ENCODE peak calls at places on chromosomes 11 and 22, in nine cellular contexts. One of them, this sample, is unnamed.

GRCh38 chr11:121572581-121573059 is 119.9 kb upstream of the SORL1-AS1 start:
- DNase-seq in hypothalamus: no peak
- DNase-seq in GM18507: no peak
- DNase-seq in globus pallidus: peak; percentile 77
- DNase-seq in CD8-positive, alpha-beta memory T cell: no peak
- DNase-seq in activated T-cell treated with anti-CD3 and anti-CD28 coated beads, Interleukin-2, amount 50 U/mL, for 72 hours: no peak
- DNase-seq in NCI-H1092 treated with DMSO at 0.1 percent for 48 hours: peak; percentile 52
- DNase-seq in pulmonary artery endothelial cell: no peak
- DNase-seq in NCI-H510A treated with DMSO at 0.1 percent for 48 hours: no peak
- DNase-seq in this sample: no peak

GRCh38 chr11:14623036-14623435 is 20.6 kb upstream of the PDE3B start:
- DNase-seq in hypothalamus: no peak
- DNase-seq in GM18507: no peak
- DNase-seq in globus pallidus: no peak
- DNase-seq in CD8-positive, alpha-beta memory T cell: no peak
- DNase-seq in activated T-cell treated with anti-CD3 and anti-CD28 coated beads, Interleukin-2, amount 50 U/mL, for 72 hours: no peak
- DNase-seq in NCI-H1092 treated with DMSO at 0.1 percent for 48 hours: no peak
- DNase-seq in pulmonary artery endothelial cell: no peak
- DNase-seq in NCI-H510A treated with DMSO at 0.1 percent for 48 hours: no peak
- DNase-seq in this sample: no peak

GRCh38 chr11:2769409-2769778 is 69.6 kb upstream of the KCNQ1OT1 start:
- DNase-seq in hypothalamus: no peak
- DNase-seq in GM18507: no peak
- DNase-seq in globus pallidus: no peak
- DNase-seq in CD8-positive, alpha-beta memory T cell: no peak
- DNase-seq in activated T-cell treated with anti-CD3 and anti-CD28 coated beads, Interleukin-2, amount 50 U/mL, for 72 hours: no peak
- DNase-seq in NCI-H1092 treated with DMSO at 0.1 percent for 48 hours: no peak
- DNase-seq in pulmonary artery endothelial cell: no peak
- DNase-seq in NCI-H510A treated with DMSO at 0.1 percent for 48 hours: no peak
- DNase-seq in this sample: no peak

GRCh38 chr11:7936615-7937014 is 4.9 kb downstream of the OR10A3 start:
- DNase-seq in hypothalamus: no peak
- DNase-seq in GM18507: no peak
- DNase-seq in globus pallidus: no peak
- DNase-seq in CD8-positive, alpha-beta memory T cell: no peak
- DNase-seq in activated T-cell treated with anti-CD3 and anti-CD28 coated beads, Interleukin-2, amount 50 U/mL, for 72 hours: no peak
- DNase-seq in NCI-H1092 treated with DMSO at 0.1 percent for 48 hours: no peak
- DNase-seq in pulmonary artery endothelial cell: no peak
- DNase-seq in NCI-H510A treated with DMSO at 0.1 percent for 48 hours: no peak
- DNase-seq in this sample: no peak

GRCh38 chr22:22125028-22125578 is 119.5 kb upstream of the VPREB1 start:
- DNase-seq in hypothalamus: no peak
- DNase-seq in GM18507: no peak
- DNase-seq in globus pallidus: no peak
- DNase-seq in CD8-positive, alpha-beta memory T cell: no peak
- DNase-seq in activated T-cell treated with anti-CD3 and anti-CD28 coated beads, Interleukin-2, amount 50 U/mL, for 72 hours: no peak
- DNase-seq in NCI-H1092 treated with DMSO at 0.1 percent for 48 hours: no peak
- DNase-seq in pulmonary artery endothelial cell: no peak
- DNase-seq in NCI-H510A treated with DMSO at 0.1 percent for 48 hours: no peak
- DNase-seq in this sample: no peak

GRCh38 chr11:18567081-18567480 is 21.5 kb downstream of the UEVLD start:
- DNase-seq in hypothalamus: no peak
- DNase-seq in GM18507: no peak
- DNase-seq in globus pallidus: no peak
- DNase-seq in CD8-positive, alpha-beta memory T cell: no peak
- DNase-seq in activated T-cell treated with anti-CD3 and anti-CD28 coated beads, Interleukin-2, amount 50 U/mL, for 72 hours: no peak
- DNase-seq in NCI-H1092 treated with DMSO at 0.1 percent for 48 hours: no peak
- DNase-seq in pulmonary artery endothelial cell: no peak
- DNase-seq in NCI-H510A treated with DMSO at 0.1 percent for 48 hours: no peak
- DNase-seq in this sample: no peak

GRCh38 chr11:108160970-108161566 is 39.7 kb downstream of the ACAT1 start:
- DNase-seq in hypothalamus: no peak
- DNase-seq in GM18507: peak; percentile 39
- DNase-seq in globus pallidus: no peak
- DNase-seq in CD8-positive, alpha-beta memory T cell: no peak
- DNase-seq in activated T-cell treated with anti-CD3 and anti-CD28 coated beads, Interleukin-2, amount 50 U/mL, for 72 hours: no peak
- DNase-seq in NCI-H1092 treated with DMSO at 0.1 percent for 48 hours: no peak
- DNase-seq in pulmonary artery endothelial cell: no peak
- DNase-seq in NCI-H510A treated with DMSO at 0.1 percent for 48 hours: no peak
- DNase-seq in this sample: no peak

GRCh38 chr11:69353696-69354544 is 60.0 kb downstream of the MYEOV start:
- DNase-seq in hypothalamus: no peak
- DNase-seq in GM18507: no peak
- DNase-seq in globus pallidus: no peak
- DNase-seq in CD8-positive, alpha-beta memory T cell: no peak
- DNase-seq in activated T-cell treated with anti-CD3 and anti-CD28 coated beads, Interleukin-2, amount 50 U/mL, for 72 hours: no peak
- DNase-seq in NCI-H1092 treated with DMSO at 0.1 percent for 48 hours: no peak
- DNase-seq in pulmonary artery endothelial cell: no peak
- DNase-seq in NCI-H510A treated with DMSO at 0.1 percent for 48 hours: no peak
- DNase-seq in this sample: no peak

GRCh38 chr22:35334010-35334409 is 34.3 kb downstream of the TOM1 start:
- DNase-seq in hypothalamus: no peak
- DNase-seq in GM18507: no peak
- DNase-seq in globus pallidus: no peak
- DNase-seq in CD8-positive, alpha-beta memory T cell: no peak
- DNase-seq in activated T-cell treated with anti-CD3 and anti-CD28 coated beads, Interleukin-2, amount 50 U/mL, for 72 hours: no peak
- DNase-seq in NCI-H1092 treated with DMSO at 0.1 percent for 48 hours: no peak
- DNase-seq in pulmonary artery endothelial cell: no peak
- DNase-seq in NCI-H510A treated with DMSO at 0.1 percent for 48 hours: no peak
- DNase-seq in this sample: no peak

GRCh38 chr11:3021125-3021524 is 29.0 kb upstream of the NAP1L4 start:
- DNase-seq in hypothalamus: no peak
- DNase-seq in GM18507: no peak
- DNase-seq in globus pallidus: peak; percentile 67
- DNase-seq in CD8-positive, alpha-beta memory T cell: no peak
- DNase-seq in activated T-cell treated with anti-CD3 and anti-CD28 coated beads, Interleukin-2, amount 50 U/mL, for 72 hours: peak; percentile 43
- DNase-seq in NCI-H1092 treated with DMSO at 0.1 percent for 48 hours: peak; percentile 43
- DNase-seq in pulmonary artery endothelial cell: no peak
- DNase-seq in NCI-H510A treated with DMSO at 0.1 percent for 48 hours: no peak
- DNase-seq in this sample: peak; percentile 13

GRCh38 chr11:125132586-125132985 is 21.2 kb upstream of the TMEM218 start:
- DNase-seq in hypothalamus: no peak
- DNase-seq in GM18507: no peak
- DNase-seq in globus pallidus: no peak
- DNase-seq in CD8-positive, alpha-beta memory T cell: no peak
- DNase-seq in activated T-cell treated with anti-CD3 and anti-CD28 coated beads, Interleukin-2, amount 50 U/mL, for 72 hours: no peak
- DNase-seq in NCI-H1092 treated with DMSO at 0.1 percent for 48 hours: no peak
- DNase-seq in pulmonary artery endothelial cell: no peak
- DNase-seq in NCI-H510A treated with DMSO at 0.1 percent for 48 hours: no peak
- DNase-seq in this sample: no peak

GRCh38 chr11:1931791-1932480 is 12.4 kb downstream of the TNNT3 start:
- DNase-seq in hypothalamus: no peak
- DNase-seq in GM18507: no peak
- DNase-seq in globus pallidus: no peak
- DNase-seq in CD8-positive, alpha-beta memory T cell: no peak
- DNase-seq in activated T-cell treated with anti-CD3 and anti-CD28 coated beads, Interleukin-2, amount 50 U/mL, for 72 hours: no peak
- DNase-seq in NCI-H1092 treated with DMSO at 0.1 percent for 48 hours: no peak
- DNase-seq in pulmonary artery endothelial cell: no peak
- DNase-seq in NCI-H510A treated with DMSO at 0.1 percent for 48 hours: no peak
- DNase-seq in this sample: no peak

GRCh38 chr11:7551571-7551970 is 37.8 kb downstream of the PPFIBP2 start:
- DNase-seq in hypothalamus: no peak
- DNase-seq in GM18507: no peak
- DNase-seq in globus pallidus: no peak
- DNase-seq in CD8-positive, alpha-beta memory T cell: no peak
- DNase-seq in activated T-cell treated with anti-CD3 and anti-CD28 coated beads, Interleukin-2, amount 50 U/mL, for 72 hours: no peak
- DNase-seq in NCI-H1092 treated with DMSO at 0.1 percent for 48 hours: no peak
- DNase-seq in pulmonary artery endothelial cell: no peak
- DNase-seq in NCI-H510A treated with DMSO at 0.1 percent for 48 hours: no peak
- DNase-seq in this sample: no peak

GRCh38 chr11:120597250-120597649 is 85.7 kb downstream of the GRIK4 start:
- DNase-seq in hypothalamus: no peak
- DNase-seq in GM18507: no peak
- DNase-seq in globus pallidus: no peak
- DNase-seq in CD8-positive, alpha-beta memory T cell: no peak
- DNase-seq in activated T-cell treated with anti-CD3 and anti-CD28 coated beads, Interleukin-2, amount 50 U/mL, for 72 hours: no peak
- DNase-seq in NCI-H1092 treated with DMSO at 0.1 percent for 48 hours: peak; percentile 44
- DNase-seq in pulmonary artery endothelial cell: no peak
- DNase-seq in NCI-H510A treated with DMSO at 0.1 percent for 48 hours: no peak
- DNase-seq in this sample: no peak